ENCODE peak calls at places on chromosomes 12 and 14, in four cellular contexts. Y, I, R and K are unnamed samples.

GRCh38 chr12:3303410-3304136 is 187.4 kb upstream of the PRMT8 start:
- DNase-seq in Y (peak), I (no peak), R (no peak), K (peak)

GRCh38 chr12:59040043-59040442 is 119.7 kb upstream of the LRIG3 start:
- DNase-seq in Y (no peak), I (no peak), R (no peak), K (no peak)

GRCh38 chr14:99182548-99183115 is 89.4 kb downstream of the BCL11B start:
- DNase-seq in Y (no peak), I (no peak), R (no peak), K (no peak)

GRCh38 chr14:56794088-56794556 is 16.2 kb downstream of the OTX2 start:
- DNase-seq in Y (peak), I (no peak), R (no peak), K (no peak)

GRCh38 chr12:69070319-69071090 is 137.5 kb upstream of the CPM start:
- DNase-seq in Y (peak), I (peak), R (peak), K (peak)

GRCh38 chr12:122097641-122098364 is 19.2 kb downstream of the MLXIP start:
- DNase-seq in Y (no peak), I (peak), R (peak), K (peak)

GRCh38 chr12:128168273-128168672 is 98.7 kb upstream of the TMEM132C start:
- DNase-seq in Y (no peak), I (no peak), R (no peak), K (no peak)

GRCh38 chr12:43696154-43696553 is 62.4 kb downstream of the PUS7L start:
- DNase-seq in Y (no peak), I (no peak), R (peak), K (no peak)

GRCh38 chr12:132429122-132429931 is 60.6 kb upstream of the FBRSL1 start:
- DNase-seq in Y (peak), I (no peak), R (no peak), K (peak)

GRCh38 chr14:30710870-30711269 is 88.8 kb downstream of the SCFD1 start:
- DNase-seq in Y (no peak), I (no peak), R (no peak), K (no peak)

GRCh38 chr12:85253823-85254222 is 26.2 kb upstream of the ALX1 start:
- DNase-seq in Y (no peak), I (peak), R (no peak), K (no peak)

GRCh38 chr12:94982456-94982855 is 21.0 kb downstream of the NDUFA12 start:
- DNase-seq in Y (no peak), I (no peak), R (no peak), K (no peak)

GRCh38 chr14:31456841-31457664 is at the start of gene DTD2:
- DNase-seq in Y (peak), I (peak), R (peak), K (peak)

GRCh38 chr12:113422030-113422900 is at the start of gene SDSL:
- DNase-seq in Y (peak), I (peak), R (peak), K (peak)

GRCh38 chr12:22459872-22460490 is 84.4 kb downstream of the C2CD5 start:
- DNase-seq in Y (no peak), I (peak), R (peak), K (peak)

GRCh38 chr12:19288603-19289244 is 150.6 kb upstream of the AEBP2 start:
- DNase-seq in Y (no peak), I (peak), R (peak), K (peak)

GRCh38 chr12:115354476-115354890 is 670.5 kb upstream of the TBX3 start:
- DNase-seq in Y (no peak), I (no peak), R (no peak), K (no peak)

GRCh38 chr14:98984719-98985041 is 287.3 kb downstream of the BCL11B start:
- DNase-seq in Y (no peak), I (no peak), R (peak), K (no peak)

GRCh38 chr12:52191841-52192791 is at the start of gene KRT80:
- DNase-seq in Y (no peak), I (peak), R (no peak), K (peak)

GRCh38 chr12:27864521-27864920 is 84.5 kb upstream of the MANSC4 start:
- DNase-seq in Y (no peak), I (no peak), R (no peak), K (no peak)

GRCh38 chr12:7162691-7163114 is 26.8 kb upstream of the PEX5 start:
- DNase-seq in Y (peak), I (peak), R (peak), K (peak)

GRCh38 chr12:19402211-19402610 is 37.1 kb upstream of the AEBP2 start:
- DNase-seq in Y (no peak), I (no peak), R (no peak), K (peak)

GRCh38 chr12:96164951-96165858 is 29.0 kb upstream of the ELK3 start:
- DNase-seq in Y (no peak), I (no peak), R (no peak), K (no peak)

GRCh38 chr12:76329163-76329562 is 19.1 kb downstream of the BBS10 start:
- DNase-seq in Y (no peak), I (peak), R (peak), K (no peak)

GRCh38 chr12:113788020-113788856 is 177.9 kb downstream of the RBM19 start:
- DNase-seq in Y (no peak), I (no peak), R (no peak), K (no peak)

GRCh38 chr12:69442894-69443293 is 27.3 kb upstream of the FRS2 start:
- DNase-seq in Y (no peak), I (no peak), R (no peak), K (no peak)

GRCh38 chr12:105214670-105215375 is 21.2 kb downstream of the APPL2 start:
- DNase-seq in Y (no peak), I (peak), R (no peak), K (peak)

GRCh38 chr12:56983386-56983785 is 23.0 kb downstream of the ZBTB39 start:
- DNase-seq in Y (no peak), I (no peak), R (no peak), K (no peak)
- TF ChIP-seq HMGXB4 in Y (no peak), I (no peak), R (no peak), K (no peak)

GRCh38 chr14:93007225-93007997 is 84.5 kb downstream of the CHGA start:
- DNase-seq in Y (no peak), I (peak), R (no peak), K (no peak)

GRCh38 chr14:93005135-93005813 is 82.3 kb downstream of the CHGA start:
- DNase-seq in Y (no peak), I (no peak), R (no peak), K (no peak)

GRCh38 chr14:93005838-93006237 is 82.9 kb downstream of the CHGA start:
- DNase-seq in Y (no peak), I (no peak), R (no peak), K (no peak)

GRCh38 chr14:93008381-93008780 is 85.4 kb downstream of the CHGA start:
- DNase-seq in Y (no peak), I (no peak), R (peak), K (no peak)

DNA sequence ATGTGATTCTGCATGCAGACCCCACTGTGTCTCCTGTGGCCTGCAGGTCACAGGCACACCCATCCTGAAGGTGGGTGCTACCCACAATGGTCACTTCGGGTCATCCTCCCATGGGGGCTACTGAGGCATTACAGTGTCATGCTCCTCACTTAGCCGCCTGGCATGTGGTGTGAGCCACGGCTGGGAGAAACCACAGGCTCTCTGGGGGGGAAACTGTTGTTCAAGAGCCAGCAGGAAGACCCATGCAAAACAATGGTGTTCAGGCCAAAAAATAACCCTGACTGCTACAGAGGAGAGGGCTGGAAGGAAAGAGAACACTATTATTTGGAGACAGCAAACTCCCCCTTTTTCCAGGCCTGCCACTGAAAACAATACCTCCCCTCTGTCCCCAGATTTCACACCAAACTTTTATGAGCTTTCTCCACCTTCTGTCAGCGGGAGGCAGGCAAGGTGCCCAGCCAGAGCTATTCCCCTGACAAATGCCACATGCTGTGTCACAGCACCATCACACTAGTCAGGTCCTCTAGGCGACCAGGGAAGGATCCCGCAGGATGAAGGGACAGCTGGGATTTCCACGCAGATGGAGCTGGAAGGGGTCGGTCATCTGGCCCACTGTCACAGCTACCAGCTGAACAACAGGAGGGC is 83.7 kb downstream of the CHGA start:
- DNase-seq in Y (no peak), I (no peak), R (no peak), K (no peak)
- TF ChIP-seq HMGXB4 in Y (no peak), I (no peak), R (no peak), K (no peak)

GRCh38 chr14:72182773-72183432 is 250.7 kb downstream of the RGS6 start:
- DNase-seq in Y (no peak), I (no peak), R (no peak), K (no peak)

GRCh38 chr14:72177246-72177645 is 245.0 kb downstream of the RGS6 start:
- DNase-seq in Y (no peak), I (no peak), R (no peak), K (no peak)

GRCh38 chr14:72173038-72173720 is 240.9 kb downstream of the RGS6 start:
- DNase-seq in Y (no peak), I (no peak), R (no peak), K (no peak)

GRCh38 chr14:72183631-72184030 is 251.4 kb downstream of the RGS6 start:
- DNase-seq in Y (no peak), I (no peak), R (no peak), K (no peak)

DNA sequence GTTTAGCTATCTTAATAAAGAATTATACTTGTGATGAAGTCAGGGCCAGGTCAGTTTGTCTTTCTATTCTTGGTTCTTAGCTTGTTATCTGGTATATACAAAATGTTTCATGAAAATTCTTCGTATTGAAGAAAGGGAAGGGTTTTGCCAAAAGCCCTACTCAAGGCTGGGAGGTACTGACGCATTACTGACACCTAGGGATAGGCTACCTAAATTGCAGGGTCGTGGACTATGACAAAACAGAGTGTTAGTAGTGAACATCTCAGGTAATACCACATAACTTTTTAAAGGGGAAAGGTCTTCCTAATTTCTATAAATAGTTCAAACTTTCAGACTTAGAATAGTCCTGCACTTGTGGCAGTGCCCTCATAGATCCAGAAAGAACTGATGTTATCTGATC is 246.3 kb downstream of the RGS6 start:
- DNase-seq in Y (no peak), I (no peak), R (no peak), K (no peak)
- TF ChIP-seq HMGXB4 in Y (no peak), I (no peak), R (no peak), K (no peak)

GRCh38 chr12:124878795-124879516 is 15.3 kb upstream of the SCARB1 start:
- DNase-seq in Y (no peak), I (no peak), R (no peak), K (no peak)
- TF ChIP-seq HMGXB4 in Y (no peak), I (no peak), R (no peak), K (no peak)

GRCh38 chr12:79085106-79085682 is 220.6 kb downstream of the SYT1 start:
- DNase-seq in Y (no peak), I (no peak), R (no peak), K (no peak)

GRCh38 chr12:79083181-79083580 is 218.6 kb downstream of the SYT1 start:
- DNase-seq in Y (no peak), I (peak), R (no peak), K (no peak)

GRCh38 chr12:79086546-79086945 is 222.0 kb downstream of the SYT1 start:
- DNase-seq in Y (no peak), I (no peak), R (no peak), K (no peak)

DNA sequence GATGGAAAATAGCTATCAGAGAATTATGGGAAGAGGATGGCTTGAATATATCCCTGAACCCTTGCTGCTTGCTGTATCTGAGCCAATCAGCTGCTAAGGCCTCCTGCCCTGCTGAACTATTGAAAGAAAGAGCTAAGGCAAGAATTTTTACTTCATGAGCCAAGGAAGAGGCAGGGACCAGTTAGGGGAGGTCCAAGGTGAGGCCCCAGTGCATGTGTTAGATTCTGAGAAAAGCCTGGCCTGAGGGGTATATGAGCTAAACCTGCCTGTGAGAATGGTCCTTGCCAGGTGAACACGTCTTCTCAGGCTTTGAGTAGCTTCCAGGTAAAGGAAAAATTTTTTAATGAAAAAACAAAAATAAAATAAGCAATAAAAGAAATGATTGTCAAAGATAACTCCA is 218.0 kb downstream of the SYT1 start:
- DNase-seq in Y (no peak), I (no peak), R (no peak), K (no peak)
- TF ChIP-seq HMGXB4 in Y (no peak), I (no peak), R (no peak), K (no peak)